ENCODE peak calls at places on chromosomes 16 and 17, in five cellular contexts. One of them, this sample, is unnamed.

GRCh38 chr17:51372345-51373004 is 112.1 kb downstream of the UTP18 start:
- DNase-seq in AG04449: no peak
- DNase-seq in GM12865: peak
- DNase-seq in AG04450: no peak
- DNase-seq in Panc1: no peak
- DNase-seq in this sample: peak

GRCh38 chr16:12570046-12570618 is 233.6 kb downstream of the CPPED1 start:
- DNase-seq in Panc1: no peak
- DNase-seq in AG04449: no peak
- DNase-seq in GM12865: no peak
- DNase-seq in AG04450: no peak
- DNase-seq in this sample: no peak

GRCh38 chr17:1577186-1577585 is 14.6 kb upstream of the PITPNA start:
- DNase-seq in GM12865: no peak
- DNase-seq in Panc1: no peak
- DNase-seq in AG04449: peak
- DNase-seq in AG04450: peak
- DNase-seq in this sample: peak

GRCh38 chr16:71367243-71367976 is 8.9 kb downstream of the CALB2 start:
- DNase-seq in Panc1: no peak
- DNase-seq in AG04449: no peak
- DNase-seq in GM12865: peak
- DNase-seq in AG04450: no peak
- DNase-seq in this sample: peak

GRCh38 chr16:48999034-48999433 is 282.6 kb downstream of the CBLN1 start:
- DNase-seq in Panc1: no peak
- DNase-seq in AG04450: no peak
- DNase-seq in GM12865: no peak
- DNase-seq in AG04449: no peak
- DNase-seq in this sample: no peak

GRCh38 chr16:78340590-78340989 is 241.1 kb downstream of the WWOX start:
- DNase-seq in AG04449: no peak
- DNase-seq in GM12865: no peak
- DNase-seq in AG04450: no peak
- DNase-seq in Panc1: no peak
- DNase-seq in this sample: no peak

GRCh38 chr17:77372444-77373297 is 231.9 kb downstream of the SEC14L1 start:
- DNase-seq in AG04450: peak
- DNase-seq in GM12865: peak
- DNase-seq in AG04449: no peak
- DNase-seq in Panc1: no peak
- DNase-seq in this sample: peak

GRCh38 chr16:67666538-67667433 is at the start of the genes C16orf86 and ENKD1:
- DNase-seq in AG04449: no peak
- DNase-seq in GM12865: peak
- DNase-seq in Panc1: no peak
- DNase-seq in AG04450: no peak
- DNase-seq in this sample: peak

GRCh38 chr16:19507882-19508281 is 14.0 kb downstream of the GDE1 start:
- DNase-seq in Panc1: no peak
- DNase-seq in GM12865: no peak
- DNase-seq in AG04449: no peak
- DNase-seq in AG04450: no peak
- DNase-seq in this sample: no peak

GRCh38 chr17:21252875-21253645 is at the start of gene NATD1:
- DNase-seq in AG04450: peak
- DNase-seq in AG04449: no peak
- DNase-seq in Panc1: no peak
- DNase-seq in GM12865: peak
- DNase-seq in this sample: peak

GRCh38 chr17:78745407-78746088 is 36.5 kb downstream of the CYTH1 start:
- DNase-seq in Panc1: no peak
- DNase-seq in AG04450: no peak
- DNase-seq in AG04449: no peak
- DNase-seq in GM12865: peak
- DNase-seq in this sample: peak

GRCh38 chr16:67673712-67674580 is 7.3 kb downstream of the C16orf86 start:
- DNase-seq in AG04449: no peak
- DNase-seq in GM12865: no peak
- DNase-seq in Panc1: no peak
- DNase-seq in AG04450: no peak
- DNase-seq in this sample: no peak

GRCh38 chr16:88062341-88062861 is 111.2 kb downstream of the BANP start:
- DNase-seq in Panc1: no peak
- DNase-seq in AG04450: peak
- DNase-seq in AG04449: peak
- DNase-seq in GM12865: no peak
- DNase-seq in this sample: no peak

GRCh38 chr17:34499576-34499975 is 79.8 kb upstream of the TMEM132E start:
- DNase-seq in AG04449: no peak
- DNase-seq in AG04450: no peak
- DNase-seq in GM12865: peak
- DNase-seq in Panc1: no peak
- DNase-seq in this sample: peak

GRCh38 chr16:83903739-83904138 is 4.8 kb downstream of the MLYCD start:
- DNase-seq in Panc1: no peak
- DNase-seq in GM12865: no peak
- DNase-seq in AG04450: no peak
- DNase-seq in AG04449: no peak
- DNase-seq in this sample: no peak

GRCh38 chr17:71163121-71163812 is 957.6 kb upstream of the SOX9 start:
- DNase-seq in Panc1: no peak
- DNase-seq in AG04450: no peak
- DNase-seq in AG04449: no peak
- DNase-seq in GM12865: no peak
- DNase-seq in this sample: no peak

GRCh38 chr16:2475413-2476344 is 752 bp downstream of the TBC1D24 start:
- DNase-seq in GM12865: peak
- DNase-seq in AG04450: no peak
- DNase-seq in AG04449: no peak
- DNase-seq in Panc1: no peak
- DNase-seq in this sample: peak

GRCh38 chr17:61411114-61411943 is 11.7 kb downstream of the TBX2 start:
- DNase-seq in GM12865: no peak
- DNase-seq in Panc1: no peak
- DNase-seq in AG04450: no peak
- DNase-seq in AG04449: no peak
- DNase-seq in this sample: peak

GRCh38 chr16:74936902-74937560 is 47.9 kb downstream of the WDR59 start:
- DNase-seq in Panc1: no peak
- DNase-seq in GM12865: peak
- DNase-seq in AG04449: peak
- DNase-seq in AG04450: peak
- DNase-seq in this sample: peak

GRCh38 chr16:58118801-58119508 is 10.2 kb downstream of the CFAP20 start:
- DNase-seq in AG04450: no peak
- DNase-seq in Panc1: no peak
- DNase-seq in AG04449: no peak
- DNase-seq in GM12865: no peak
- DNase-seq in this sample: no peak

GRCh38 chr17:64632193-64632592 is 29.9 kb downstream of the SMURF2 start:
- DNase-seq in Panc1: no peak
- DNase-seq in AG04450: no peak
- DNase-seq in GM12865: no peak
- DNase-seq in AG04449: no peak
- DNase-seq in this sample: no peak

GRCh38 chr16:83842755-83843507 is 35.2 kb downstream of the HSBP1 start:
- DNase-seq in Panc1: no peak
- DNase-seq in GM12865: no peak
- DNase-seq in AG04450: no peak
- DNase-seq in AG04449: no peak
- DNase-seq in this sample: peak

GRCh38 chr16:15829460-15829859 is 27.4 kb downstream of the MYH11 start:
- DNase-seq in AG04450: peak
- DNase-seq in GM12865: no peak
- DNase-seq in Panc1: no peak
- DNase-seq in AG04449: no peak
- DNase-seq in this sample: peak

GRCh38 chr17:12831839-12832238 is 42.5 kb downstream of the ARHGAP44 start:
- DNase-seq in AG04450: no peak
- DNase-seq in AG04449: no peak
- DNase-seq in Panc1: no peak
- DNase-seq in GM12865: no peak
- DNase-seq in this sample: no peak

GRCh38 chr16:63324306-63324705 is 1288.1 kb upstream of the CDH8 start:
- DNase-seq in GM12865: no peak
- DNase-seq in AG04449: no peak
- DNase-seq in AG04450: no peak
- DNase-seq in Panc1: no peak
- DNase-seq in this sample: no peak

GRCh38 chr16:35492225-35492624 is 2032.8 kb downstream of the TP53TG3F start:
- DNase-seq in Panc1: no peak
- DNase-seq in GM12865: no peak
- DNase-seq in AG04450: no peak
- DNase-seq in AG04449: no peak
- DNase-seq in this sample: no peak

GRCh38 chr16:65122974-65123845 is 1.3 kb upstream of the CDH11 start:
- DNase-seq in Panc1: no peak
- DNase-seq in GM12865: no peak
- DNase-seq in AG04450: no peak
- DNase-seq in AG04449: no peak
- DNase-seq in this sample: no peak

GRCh38 chr17:45230787-45231480 is 9.2 kb downstream of the FMNL1 start:
- DNase-seq in Panc1: no peak
- DNase-seq in GM12865: no peak
- DNase-seq in AG04449: no peak
- DNase-seq in AG04450: no peak
- DNase-seq in this sample: no peak

DNA sequence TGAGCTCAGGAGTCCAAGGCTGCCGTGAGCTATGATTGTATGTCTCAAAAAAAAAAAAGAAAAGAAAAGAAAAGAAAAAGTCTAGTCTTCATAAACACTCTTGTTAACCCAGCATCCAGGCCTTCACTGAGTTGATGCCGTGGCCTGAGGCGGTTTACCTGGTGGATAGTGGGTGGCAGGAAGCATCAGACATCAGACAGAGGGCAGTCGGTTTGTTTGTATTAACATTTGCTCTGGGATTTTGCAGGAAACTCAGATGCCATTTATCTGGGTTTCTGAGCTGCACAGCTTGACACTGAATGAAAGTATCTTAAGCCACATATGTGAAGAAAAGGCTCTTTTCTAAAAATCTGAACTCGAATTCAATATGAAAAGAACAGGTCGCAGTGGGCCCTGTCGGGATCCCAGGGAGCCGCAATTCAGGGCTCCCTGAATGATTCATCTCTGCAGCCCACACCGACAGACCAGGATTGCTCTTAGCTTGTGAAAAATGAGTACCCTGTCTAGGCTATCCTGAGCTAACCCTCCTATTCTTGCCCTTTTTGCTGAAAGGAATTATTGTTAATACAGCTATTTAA is 1.1 kb upstream of the DBNDD1 start:
- DNase-seq in AG04450: no peak
- DNase-seq in GM12865: no peak
- DNase-seq in Panc1: no peak
- DNase-seq in AG04449: no peak
- DNase-seq in this sample: no peak
- H3K4me3 ChIP-seq in AG04450: peak
- H3K4me3 ChIP-seq in GM12865: peak
- H3K4me3 ChIP-seq in Panc1: peak
- H3K4me3 ChIP-seq in AG04449: peak
- H3K4me3 ChIP-seq in this sample: no peak

GRCh38 chr17:73123606-73124320 is 31.3 kb upstream of the SLC39A11 start:
- DNase-seq in AG04450: no peak
- DNase-seq in GM12865: no peak
- DNase-seq in AG04449: no peak
- DNase-seq in Panc1: no peak
- DNase-seq in this sample: no peak
- H3K4me3 ChIP-seq in AG04450: no peak
- H3K4me3 ChIP-seq in GM12865: no peak
- H3K4me3 ChIP-seq in AG04449: no peak
- H3K4me3 ChIP-seq in Panc1: no peak
- H3K4me3 ChIP-seq in this sample: no peak

GRCh38 chr17:83147285-83147684 is 67.9 kb downstream of the METRNL start:
- DNase-seq in GM12865: no peak
- DNase-seq in Panc1: no peak
- DNase-seq in AG04449: no peak
- DNase-seq in AG04450: no peak
- DNase-seq in this sample: no peak
- H3K4me3 ChIP-seq in GM12865: no peak
- H3K4me3 ChIP-seq in Panc1: no peak
- H3K4me3 ChIP-seq in AG04449: no peak
- H3K4me3 ChIP-seq in AG04450: no peak
- H3K4me3 ChIP-seq in this sample: no peak

GRCh38 chr17:49471089-49471683 is 23.9 kb upstream of the NGFR start:
- DNase-seq in AG04449: no peak
- DNase-seq in GM12865: no peak
- DNase-seq in AG04450: no peak
- DNase-seq in Panc1: no peak
- DNase-seq in this sample: no peak

GRCh38 chr17:49469831-49470568 is 25.1 kb upstream of the NGFR start:
- DNase-seq in AG04450: no peak
- DNase-seq in AG04449: no peak
- DNase-seq in Panc1: no peak
- DNase-seq in GM12865: no peak
- DNase-seq in this sample: no peak

GRCh38 chr17:49471769-49472168 is 23.3 kb upstream of the NGFR start:
- DNase-seq in AG04450: no peak
- DNase-seq in AG04449: no peak
- DNase-seq in Panc1: no peak
- DNase-seq in GM12865: no peak
- DNase-seq in this sample: no peak

GRCh38 chr17:49467175-49467574 is 27.9 kb upstream of the NGFR start:
- DNase-seq in AG04450: no peak
- DNase-seq in GM12865: no peak
- DNase-seq in Panc1: no peak
- DNase-seq in AG04449: no peak
- DNase-seq in this sample: no peak

GRCh38 chr17:49468827-49469385 is 26.2 kb upstream of the NGFR start:
- DNase-seq in GM12865: no peak
- DNase-seq in AG04450: no peak
- DNase-seq in Panc1: no peak
- DNase-seq in AG04449: no peak
- DNase-seq in this sample: no peak
- H3K4me3 ChIP-seq in GM12865: no peak
- H3K4me3 ChIP-seq in AG04450: no peak
- H3K4me3 ChIP-seq in Panc1: no peak
- H3K4me3 ChIP-seq in AG04449: no peak
- H3K4me3 ChIP-seq in this sample: no peak

GRCh38 chr17:42039794-42040763 is 10.3 kb downstream of the C17orf113 start:
- DNase-seq in Panc1: no peak
- DNase-seq in GM12865: no peak
- DNase-seq in AG04450: no peak
- DNase-seq in AG04449: no peak
- DNase-seq in this sample: no peak
- H3K4me3 ChIP-seq in Panc1: no peak
- H3K4me3 ChIP-seq in GM12865: no peak
- H3K4me3 ChIP-seq in AG04450: no peak
- H3K4me3 ChIP-seq in AG04449: no peak
- H3K4me3 ChIP-seq in this sample: no peak

GRCh38 chr16:85610446-85611204 is 2.5 kb upstream of the GSE1 start:
- DNase-seq in AG04450: peak
- DNase-seq in AG04449: no peak
- DNase-seq in GM12865: peak
- DNase-seq in Panc1: peak
- DNase-seq in this sample: peak
- H3K4me3 ChIP-seq in AG04450: no peak
- H3K4me3 ChIP-seq in AG04449: peak
- H3K4me3 ChIP-seq in GM12865: peak
- H3K4me3 ChIP-seq in Panc1: peak
- H3K4me3 ChIP-seq in this sample: peak